ENCODE peak calls at places on chromosome 19, in seven cellular contexts. M, D, H, P, B, C and F are unnamed samples.

GRCh38 chr19:572891-573825 is 762 bp downstream of the BSG start:
- DNase-seq in M (peak; percentile 71), D (peak; percentile 77), H (peak; percentile 61), P (no peak), B (peak; percentile 91), C (no peak), F (no peak)

GRCh38 chr19:6014551-6015135 is 36.7 kb upstream of the RANBP3 start:
- DNase-seq in M (no peak), D (peak; percentile 21), H (no peak), P (no peak), B (peak; percentile 25), C (no peak), F (no peak)

GRCh38 chr19:29842471-29843179 is 30.8 kb downstream of the CCNE1 start:
- DNase-seq in M (no peak), D (no peak), H (no peak), P (no peak), B (no peak), C (no peak), F (no peak)

GRCh38 chr19:54523403-54523802 is 20.8 kb downstream of the LAIR2 start:
- DNase-seq in M (no peak), D (no peak), H (peak; percentile 33), P (no peak), B (no peak), C (no peak), F (no peak)

GRCh38 chr19:50518091-50519005 is 4.6 kb upstream of the ASPDH start:
- DNase-seq in M (no peak), D (no peak), H (no peak), P (no peak), B (peak; percentile 68), C (no peak), F (no peak)

GRCh38 chr19:42255766-42256750 is 1.1 kb upstream of the ERF start:
- DNase-seq in M (peak; percentile 69), D (no peak), H (peak; percentile 78), P (no peak), B (peak; percentile 89), C (no peak), F (no peak)

GRCh38 chr19:639251-640155 is at the start of gene FGF22:
- DNase-seq in M (peak; percentile 95), D (peak; percentile 95), H (peak; percentile 94), P (peak; percentile 90), B (peak; percentile 96), C (peak; percentile 97), F (peak; percentile 63)

GRCh38 chr19:45798995-45799517 is 6.4 kb upstream of the DMWD start:
- DNase-seq in M (no peak), D (peak; percentile 76), H (peak; percentile 75), P (peak; percentile 49), B (peak; percentile 82), C (no peak), F (no peak)

GRCh38 chr19:13163609-13164364 is 13.6 kb downstream of the IER2 start:
- DNase-seq in M (peak; percentile 75), D (peak; percentile 90), H (peak; percentile 97), P (peak; percentile 16), B (peak; percentile 89), C (peak; percentile 79), F (no peak)

GRCh38 chr19:56946164-56946563 is 105.6 kb upstream of the PEG3 start:
- DNase-seq in M (no peak), D (no peak), H (peak; percentile 35), P (no peak), B (no peak), C (no peak), F (no peak)

GRCh38 chr19:13255041-13255718 is 105.0 kb downstream of the IER2 start:
- DNase-seq in M (no peak), D (no peak), H (no peak), P (no peak), B (no peak), C (no peak), F (no peak)

GRCh38 chr19:12676384-12676792 is 5.3 kb downstream of the DHPS start:
- DNase-seq in M (peak; percentile 84), D (peak; percentile 89), H (peak; percentile 85), P (peak; percentile 70), B (peak; percentile 95), C (peak; percentile 83), F (no peak)

GRCh38 chr19:11165486-11166030 is 10.0 kb upstream of the SPC24 start:
- DNase-seq in M (no peak), D (no peak), H (no peak), P (no peak), B (no peak), C (no peak), F (no peak)

GRCh38 chr19:3357731-3358391 is 8.5 kb upstream of the NFIC start:
- DNase-seq in M (no peak), D (no peak), H (no peak), P (no peak), B (peak; percentile 70), C (no peak), F (no peak)

GRCh38 chr19:28242317-28242927 is 970.5 kb downstream of the UQCRFS1 start:
- DNase-seq in M (no peak), D (no peak), H (peak; percentile 43), P (no peak), B (no peak), C (no peak), F (no peak)

GRCh38 chr19:8069116-8069973 is 16.8 kb downstream of the CCL25 start:
- DNase-seq in M (no peak), D (no peak), H (peak; percentile 29), P (no peak), B (no peak), C (no peak), F (no peak)

GRCh38 chr19:29927944-29928669 is 13.9 kb upstream of the URI1 start:
- DNase-seq in M (no peak), D (no peak), H (no peak), P (no peak), B (no peak), C (no peak), F (no peak)

GRCh38 chr19:1663854-1664253 is 11.4 kb upstream of the TCF3 start:
- DNase-seq in M (no peak), D (no peak), H (no peak), P (no peak), B (no peak), C (no peak), F (no peak)

GRCh38 chr19:13077233-13077632 is 25.4 kb downstream of the LYL1 start:
- DNase-seq in M (no peak), D (no peak), H (no peak), P (no peak), B (no peak), C (no peak), F (no peak)

GRCh38 chr19:50817941-50818858 is 5.4 kb downstream of the KLK1 start:
- DNase-seq in M (peak; percentile 52), D (no peak), H (peak; percentile 53), P (no peak), B (peak; percentile 88), C (no peak), F (no peak)

GRCh38 chr19:13681509-13681908 is 82.8 kb upstream of the MRI1 start:
- DNase-seq in M (no peak), D (no peak), H (no peak), P (no peak), B (no peak), C (no peak), F (no peak)

GRCh38 chr19:49468746-49469447 is 5.1 kb upstream of the FLT3LG start:
- DNase-seq in M (peak; percentile 92), D (peak; percentile 87), H (peak; percentile 94), P (peak; percentile 59), B (peak; percentile 92), C (no peak), F (peak; percentile 82)
- H3K27ac ChIP-seq in M (peak overlapping the region; percentile 81), D (no peak overlapping the region), H (no peak overlapping the region), P (peak overlapping the region; percentile 97), B (peak overlapping the region; percentile 63), C (peak overlapping the region; percentile 94), F (peak overlapping the region; percentile 88)

GRCh38 chr19:17718467-17718987 is 753 bp upstream of the MAP1S start:
- DNase-seq in M (no peak), D (no peak), H (no peak), P (no peak), B (no peak), C (no peak), F (no peak)

GRCh38 chr19:17719730-17720486 is 628 bp downstream of the MAP1S start:
- DNase-seq in M (no peak), D (no peak), H (no peak), P (no peak), B (peak; percentile 85), C (peak; percentile 59), F (no peak)

GRCh38 chr19:17718988-17719711 is at the start of gene MAP1S:
- DNase-seq in M (peak; percentile 69), D (peak; percentile 73), H (peak; percentile 70), P (peak; percentile 45), B (peak; percentile 91), C (no peak), F (no peak)

GRCh38 chr19:17721821-17722220 is 2.5 kb downstream of the MAP1S start:
- DNase-seq in M (peak; percentile 64), D (peak; percentile 74), H (no peak), P (no peak), B (no peak), C (no peak), F (no peak)

DNA sequence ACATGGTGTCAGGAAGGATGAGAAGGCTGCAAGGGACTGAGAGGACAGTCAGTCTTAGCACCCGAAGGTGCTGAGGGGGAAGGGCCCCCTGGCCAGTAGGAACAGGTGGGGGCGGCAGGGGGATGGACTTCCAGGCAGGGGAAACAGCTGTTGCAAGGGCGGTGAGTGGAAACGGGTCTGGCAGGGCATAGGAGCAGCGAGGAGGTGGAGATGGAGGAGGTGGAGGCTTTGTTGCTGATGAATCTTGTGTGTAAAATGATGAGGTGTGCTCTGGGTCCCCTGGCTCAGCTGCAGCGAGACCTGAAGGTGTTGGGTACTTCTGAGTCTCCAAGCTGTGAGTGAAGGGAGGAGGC is 1.2 kb downstream of the MAP1S start:
- DNase-seq in M (no peak), D (no peak), H (no peak), P (no peak), B (no peak), C (no peak), F (no peak)
- H3K27ac ChIP-seq in M (no peak overlapping the region), D (no peak overlapping the region), H (peak overlapping the region; percentile 72), P (peak overlapping the region; percentile 76), B (no peak overlapping the region), C (peak overlapping the region; percentile 48), F (peak overlapping the region; percentile 76)

GRCh38 chr19:39375929-39376328 is 15.0 kb downstream of the PAF1 start:
- DNase-seq in M (no peak), D (no peak), H (no peak), P (no peak), B (no peak), C (no peak), F (no peak)
- H3K27ac ChIP-seq in M (no peak overlapping the region), D (no peak overlapping the region), H (no peak overlapping the region), P (no peak overlapping the region), B (no peak overlapping the region), C (no peak overlapping the region), F (no peak overlapping the region)

DNA sequence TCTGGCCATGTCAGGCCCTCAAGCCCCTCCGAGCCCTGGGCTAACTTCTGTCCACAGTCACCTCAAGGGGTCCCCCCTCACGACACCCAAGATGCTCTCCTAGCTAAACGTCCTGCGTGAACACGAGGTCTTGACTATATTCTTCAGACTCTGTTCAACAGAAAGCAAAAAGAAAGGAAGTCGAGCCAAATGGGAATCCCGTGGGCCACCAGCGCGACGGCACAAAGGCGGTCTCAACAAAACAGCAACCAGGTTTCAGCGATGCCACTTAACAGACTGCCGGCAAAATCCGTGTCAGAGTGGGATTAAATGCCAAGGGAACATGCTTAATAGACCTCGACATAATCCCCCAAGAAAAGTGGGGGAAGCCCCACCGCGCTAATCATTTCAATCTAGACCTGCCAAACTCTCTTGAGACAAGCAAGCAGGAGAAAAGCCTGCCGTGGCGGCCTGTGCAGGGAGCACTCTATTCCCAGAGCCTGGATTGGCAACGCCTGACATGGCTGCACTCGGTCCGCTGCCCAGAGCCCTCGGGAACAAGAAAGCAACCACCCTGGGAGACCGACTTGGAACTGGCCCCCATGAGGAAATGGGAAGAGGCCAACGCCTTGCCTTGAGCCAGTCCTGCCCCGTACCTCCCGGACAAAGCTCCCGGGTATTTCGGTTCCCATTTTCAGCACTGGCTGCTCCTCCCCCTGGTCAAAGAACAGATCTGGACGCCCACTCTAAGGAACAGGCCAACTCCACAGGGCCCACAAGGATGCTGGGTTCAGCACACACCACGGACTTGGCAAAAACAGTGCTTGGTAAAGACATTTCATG is 16.0 kb downstream of the ZC3H4 start:
- DNase-seq in M (peak; percentile 63), D (peak; percentile 80), H (peak; percentile 26), P (no peak), B (peak; percentile 62), C (no peak), F (no peak)
- H3K27ac ChIP-seq in M (peak overlapping the region; percentile 55), D (peak overlapping the region; percentile 87), H (peak overlapping the region; percentile 52), P (no peak overlapping the region), B (no peak overlapping the region), C (peak overlapping the region; percentile 96), F (peak overlapping the region; percentile 90)